ENCODE peak calls at places on chromosomes 6 and 20, in seven cellular contexts. W, I, M, U, C, P and H are unnamed samples.

GRCh38 chr6:119207973-119208725 is 129.7 kb upstream of the FAM184A start:
- DNase-seq in W (no peak), I (no peak), M (peak; percentile 40), U (peak; percentile 90), C (no peak), P (no peak), H (no peak)

GRCh38 chr6:105429676-105430075 is 26.8 kb upstream of the PREP start:
- DNase-seq in W (no peak), I (no peak), M (no peak), U (no peak), C (no peak), P (no peak), H (no peak)

GRCh38 chr6:10453596-10453995 is 38.7 kb upstream of the TFAP2A start:
- DNase-seq in W (no peak), I (no peak), M (no peak), U (no peak), C (no peak), P (no peak), H (no peak)

GRCh38 chr6:90586675-90587638 is at the start of gene MAP3K7:
- DNase-seq in W (peak; percentile 93), I (peak; percentile 99), M (peak; percentile 95), U (peak; percentile 98), C (peak; percentile 95), P (peak; percentile 98), H (peak; percentile 96)

GRCh38 chr6:134936927-134937326 is 13.0 kb downstream of the ALDH8A1 start:
- DNase-seq in W (no peak), I (no peak), M (no peak), U (peak; percentile 22), C (no peak), P (no peak), H (peak; percentile 44)

GRCh38 chr6:119978274-119978889 is 628.8 kb upstream of the MAN1A1 start:
- DNase-seq in W (peak; percentile 32), I (peak; percentile 59), M (no peak), U (peak; percentile 60), C (peak; percentile 12), P (no peak), H (no peak)

GRCh38 chr20:58135441-58136170 is 92.8 kb downstream of the ANKRD60 start:
- DNase-seq in W (no peak), I (peak; percentile 29), M (no peak), U (no peak), C (no peak), P (no peak), H (peak; percentile 54)

GRCh38 chr6:6003334-6004146 is 3.2 kb downstream of the NRN1 start:
- DNase-seq in W (peak; percentile 85), I (no peak), M (no peak), U (no peak), C (no peak), P (peak; percentile 15), H (no peak)

GRCh38 chr6:132400641-132401119 is 595 bp downstream of the MOXD1 start:
- DNase-seq in W (peak; percentile 37), I (no peak), M (no peak), U (no peak), C (no peak), P (no peak), H (no peak)

GRCh38 chr20:9087531-9088217 is 18.8 kb downstream of the PLCB4 start:
- DNase-seq in W (no peak), I (no peak), M (no peak), U (no peak), C (no peak), P (no peak), H (no peak)

GRCh38 chr20:43191946-43192847 is 2.5 kb upstream of the PTPRT start:
- DNase-seq in W (peak; percentile 73), I (no peak), M (no peak), U (no peak), C (peak; percentile 5), P (no peak), H (no peak)

GRCh38 chr6:142737368-142738060 is 207.5 kb downstream of the HIVEP2 start:
- DNase-seq in W (no peak), I (no peak), M (no peak), U (peak; percentile 83), C (no peak), P (peak; percentile 20), H (no peak)

GRCh38 chr20:14134004-14134403 is 138.7 kb downstream of the MACROD2 start:
- DNase-seq in W (no peak), I (no peak), M (no peak), U (no peak), C (no peak), P (no peak), H (no peak)

GRCh38 chr20:64116541-64117423 is 9.4 kb upstream of the NPBWR2 start:
- DNase-seq in W (no peak), I (peak; percentile 43), M (no peak), U (no peak), C (no peak), P (no peak), H (no peak)

GRCh38 chr20:11260611-11261010 is 586.8 kb upstream of the JAG1 start:
- DNase-seq in W (no peak), I (no peak), M (no peak), U (no peak), C (no peak), P (no peak), H (no peak)

GRCh38 chr20:53921443-53921973 is 148.9 kb downstream of the BCAS1 start:
- DNase-seq in W (no peak), I (peak; percentile 10), M (no peak), U (no peak), C (no peak), P (no peak), H (no peak)

GRCh38 chr6:147936703-147937102 is 405.9 kb upstream of the SASH1 start:
- DNase-seq in W (no peak), I (no peak), M (no peak), U (no peak), C (no peak), P (no peak), H (no peak)

GRCh38 chr6:12335131-12335527 is 45.0 kb downstream of the EDN1 start:
- DNase-seq in W (no peak), I (no peak), M (no peak), U (no peak), C (no peak), P (no peak), H (no peak)

GRCh38 chr6:117389227-117390057 is 36.3 kb downstream of the ROS1 start:
- DNase-seq in W (no peak), I (no peak), M (peak; percentile 36), U (no peak), C (peak; percentile 64), P (no peak), H (no peak)

GRCh38 chr20:19047951-19048296 is 164.5 kb upstream of the SLC24A3 start:
- DNase-seq in W (no peak), I (no peak), M (no peak), U (no peak), C (no peak), P (no peak), H (no peak)
- H3K27ac ChIP-seq in W (no peak overlapping the region), I (no peak overlapping the region), M (peak overlapping the region; percentile 70), U (no peak overlapping the region), C (no peak overlapping the region), P (no peak overlapping the region), H (no peak overlapping the region)

DNA sequence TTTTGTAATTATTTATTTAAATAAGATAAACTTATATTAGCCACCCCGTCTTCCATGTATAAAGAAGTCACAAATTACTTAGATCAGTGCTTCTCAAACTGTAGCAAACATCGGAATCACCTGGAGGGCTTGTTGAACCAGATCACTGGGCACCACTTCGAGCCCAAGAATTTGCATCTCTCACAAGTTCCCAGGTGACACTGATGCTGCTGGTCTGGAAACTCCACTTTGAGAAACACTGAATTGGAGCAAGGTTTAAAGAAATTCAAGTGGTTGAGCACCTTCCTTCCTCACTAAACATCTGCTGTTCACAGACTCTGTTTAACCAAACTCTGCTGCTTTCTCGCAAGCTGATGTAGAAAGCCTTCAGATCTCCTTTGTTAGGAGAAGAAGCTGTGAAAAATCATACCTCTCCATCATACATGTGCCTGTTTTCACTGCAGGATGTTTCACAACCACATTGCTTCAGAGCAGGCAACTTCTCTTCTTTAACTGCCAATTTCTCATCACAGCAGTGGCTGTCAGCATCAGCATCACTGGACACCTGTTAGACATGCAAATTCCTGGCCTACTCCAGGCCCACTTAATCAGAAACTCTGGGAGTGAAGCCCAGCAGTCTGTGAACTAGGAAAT is 87.5 kb upstream of the TOP1 start:
- DNase-seq in W (no peak), I (no peak), M (no peak), U (no peak), C (no peak), P (no peak), H (no peak)
- H3K4me1 ChIP-seq in W (peaks cover 1% of the 10 kb centered on the region), I (peaks cover 4% of the 10 kb centered on the region), M (no peaks in the 10 kb centered on the region), U (no peaks in the 10 kb centered on the region), C (no peaks in the 10 kb centered on the region), P (no peaks in the 10 kb centered on the region), H (no peaks in the 10 kb centered on the region)

GRCh38 chr6:126038234-126038633 is 51.9 kb downstream of the TRMT11 start:
- DNase-seq in W (no peak), I (no peak), M (no peak), U (no peak), C (no peak), P (no peak), H (no peak)

GRCh38 chr6:126041516-126042447 is 55.4 kb downstream of the TRMT11 start:
- DNase-seq in W (no peak), I (no peak), M (no peak), U (peak; percentile 35), C (no peak), P (peak; percentile 39), H (peak; percentile 74)

GRCh38 chr6:126040826-126041225 is 54.5 kb downstream of the TRMT11 start:
- DNase-seq in W (no peak), I (no peak), M (peak; percentile 61), U (peak; percentile 78), C (peak; percentile 44), P (peak; percentile 80), H (peak; percentile 69)

GRCh38 chr6:126040394-126040793 is 54.1 kb downstream of the TRMT11 start:
- DNase-seq in W (no peak), I (no peak), M (no peak), U (no peak), C (no peak), P (no peak), H (no peak)

GRCh38 chr6:126039284-126039683 is 52.9 kb downstream of the TRMT11 start:
- DNase-seq in W (no peak), I (no peak), M (no peak), U (peak; percentile 27), C (no peak), P (no peak), H (peak; percentile 51)
- H3K27ac ChIP-seq in W (no peak overlapping the region), I (no peak overlapping the region), M (no peak overlapping the region), U (no peak overlapping the region), C (no peak overlapping the region), P (no peak overlapping the region), H (peak overlapping the region; percentile 54)

GRCh38 chr20:44692932-44693476 is 22.2 kb upstream of the CCN5 start:
- DNase-seq in W (no peak), I (peak; percentile 92), M (no peak), U (peak; percentile 97), C (peak; percentile 15), P (peak; percentile 98), H (peak; percentile 92)

GRCh38 chr20:44694159-44694558 is 21.0 kb upstream of the CCN5 start:
- DNase-seq in W (no peak), I (no peak), M (no peak), U (no peak), C (no peak), P (no peak), H (no peak)

GRCh38 chr20:44693625-44694024 is 21.5 kb upstream of the CCN5 start:
- DNase-seq in W (no peak), I (no peak), M (no peak), U (no peak), C (no peak), P (no peak), H (no peak)

GRCh38 chr20:44696315-44696714 is 18.9 kb upstream of the CCN5 start:
- DNase-seq in W (no peak), I (no peak), M (no peak), U (no peak), C (no peak), P (no peak), H (no peak)

GRCh38 chr20:44695295-44696230 is 19.6 kb upstream of the CCN5 start:
- DNase-seq in W (no peak), I (no peak), M (no peak), U (peak; percentile 96), C (no peak), P (peak; percentile 54), H (no peak)
- H3K4me1 ChIP-seq in W (no peaks in the 10 kb centered on the region), I (peaks cover 39% of the 10 kb centered on the region), M (no peaks in the 10 kb centered on the region), U (peaks cover 29% of the 10 kb centered on the region), C (no peaks in the 10 kb centered on the region), P (peaks cover 33% of the 10 kb centered on the region), H (peaks cover 30% of the 10 kb centered on the region)